ENCODE peak calls at places on chromosomes 7 and 10, in four cellular contexts. Q, B, U and J are unnamed samples.

GRCh38 chr10:7507887-7508726 is 97.3 kb upstream of the SFMBT2 start:
- DNase-seq in Q (no peak), U (no peak), B (no peak), J (peak; percentile 59)

GRCh38 chr7:104231054-104232046 is 23.5 kb upstream of the ORC5 start:
- DNase-seq in B (peak; percentile 30), U (no peak), Q (peak; percentile 49), J (peak; percentile 60)

GRCh38 chr7:72219500-72219899 is 192.6 kb downstream of the CALN1 start:
- DNase-seq in Q (no peak), U (no peak), B (no peak), J (no peak)

GRCh38 chr7:128886391-128887168 is 23.9 kb downstream of the ATP6V1F start:
- DNase-seq in Q (no peak), B (no peak), U (peak; percentile 40), J (no peak)

GRCh38 chr10:131907679-131908078 is 6.9 kb downstream of the PPP2R2D start:
- DNase-seq in U (no peak), Q (no peak), B (no peak), J (no peak)

GRCh38 chr7:37062460-37062859 is 338.2 kb upstream of the AOAH start:
- DNase-seq in U (no peak), Q (no peak), B (no peak), J (no peak)

GRCh38 chr7:47088329-47089067 is 493.4 kb downstream of the TNS3 start:
- DNase-seq in B (peak; percentile 31), Q (peak; percentile 71), U (peak; percentile 61), J (peak; percentile 61)

GRCh38 chr10:87867453-87867852 is 4.0 kb downstream of the PTEN start:
- DNase-seq in U (no peak), Q (no peak), B (peak; percentile 12), J (no peak)

GRCh38 chr7:157476654-157477549 is 140.1 kb downstream of the DNAJB6 start:
- DNase-seq in B (no peak), Q (no peak), U (no peak), J (no peak)

GRCh38 chr7:82234457-82235049 is 209.0 kb downstream of the CACNA2D1 start:
- DNase-seq in B (no peak), Q (peak; percentile 54), U (no peak), J (peak; percentile 43)
- TF ChIP-seq CTCF in B (peak; percentile 60), Q (peak; percentile 74), U (peak; percentile 62), J (peak; percentile 24)

DNA sequence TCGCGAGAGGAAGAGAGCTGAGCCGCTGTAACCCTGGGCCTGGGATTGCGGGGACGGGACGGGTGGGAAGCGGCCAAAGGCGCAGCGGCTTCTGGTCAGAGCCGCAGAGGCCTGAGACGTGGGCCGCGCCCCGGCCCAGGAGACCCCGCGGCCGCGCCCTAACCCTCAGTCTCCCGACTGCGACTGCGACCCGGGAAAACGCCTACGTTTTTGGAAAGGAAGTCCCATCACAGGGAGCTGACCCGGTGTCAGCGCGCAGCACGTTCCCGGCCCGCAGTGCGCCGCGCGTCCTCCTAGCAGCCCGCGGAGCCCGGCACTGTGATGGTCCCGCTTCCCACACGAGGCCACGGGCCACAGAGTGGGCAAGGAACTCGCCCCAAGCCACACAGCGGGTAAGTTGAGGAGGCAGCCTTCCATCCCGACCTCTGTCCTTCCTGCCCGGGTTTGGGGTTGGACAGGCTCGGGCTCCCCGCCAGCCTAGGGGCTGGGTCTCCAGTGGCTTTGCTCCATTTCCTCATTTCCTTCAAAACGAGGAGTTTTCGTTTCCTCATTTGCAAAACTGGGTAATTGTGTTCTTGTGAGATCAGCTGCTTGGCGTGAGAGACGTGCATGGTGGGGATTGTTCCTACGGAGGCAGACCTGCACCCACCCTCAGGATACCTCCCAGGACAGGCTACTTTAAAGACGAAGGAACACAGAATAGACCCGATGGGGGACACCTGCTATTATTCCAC is 1.2 kb downstream of the GPNMB start:
- DNase-seq in Q (peak; percentile 34), B (no peak), U (peak; percentile 65), J (peak; percentile 23)
- H3K4me3 ChIP-seq in Q (peak overlapping the region; percentile 67), B (peak overlapping the region; percentile 3), U (peak overlapping the region; percentile 61), J (peak overlapping the region; percentile 24)

DNA sequence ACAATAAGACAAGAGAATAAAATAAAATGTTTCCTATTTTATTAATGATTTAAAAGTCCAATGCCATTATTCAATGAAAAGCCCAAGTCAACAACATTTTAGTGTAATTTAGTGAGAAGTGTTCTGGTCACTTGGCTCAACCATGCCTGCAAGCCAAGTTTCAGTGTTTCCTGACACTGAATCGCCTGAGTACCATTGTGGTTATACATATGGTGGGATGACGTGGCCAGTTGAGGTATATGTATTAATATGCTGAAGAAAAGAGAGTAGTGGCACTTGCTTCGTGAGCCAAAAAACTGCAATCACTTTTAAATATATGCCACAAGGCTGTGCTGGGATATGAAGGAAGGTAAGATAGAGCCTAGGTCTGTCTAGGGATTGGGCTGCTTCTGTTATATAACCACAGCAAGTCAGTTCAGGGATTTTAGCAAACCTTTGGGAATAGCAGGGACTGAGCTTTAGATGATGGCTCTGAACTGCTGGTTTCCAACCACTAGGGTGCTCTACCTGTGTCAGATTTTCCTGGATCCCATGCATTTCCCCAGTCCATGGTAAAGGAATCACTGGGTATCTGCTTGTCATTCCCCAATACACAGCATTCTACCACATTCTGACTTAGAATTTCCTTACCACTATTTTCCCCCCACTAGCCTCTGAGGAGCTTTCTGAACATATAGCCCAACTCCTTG is 214.0 kb upstream of the PRPS1L1 start:
- DNase-seq in B (no peak), U (no peak), Q (no peak), J (peak; percentile 16)
- TF ChIP-seq CTCF in B (peak; percentile 15), U (no peak), Q (no peak), J (no peak)

GRCh38 chr7:64849250-64849923 is 53.7 kb upstream of the ZNF273 start:
- DNase-seq in B (peak; percentile 94), Q (peak; percentile 10), U (peak; percentile 70), J (no peak)

GRCh38 chr7:64853679-64854078 is 49.4 kb upstream of the ZNF273 start:
- DNase-seq in Q (no peak), U (no peak), B (no peak), J (no peak)

GRCh38 chr7:64854969-64855368 is 48.1 kb upstream of the ZNF273 start:
- DNase-seq in U (no peak), B (no peak), Q (no peak), J (no peak)

DNA sequence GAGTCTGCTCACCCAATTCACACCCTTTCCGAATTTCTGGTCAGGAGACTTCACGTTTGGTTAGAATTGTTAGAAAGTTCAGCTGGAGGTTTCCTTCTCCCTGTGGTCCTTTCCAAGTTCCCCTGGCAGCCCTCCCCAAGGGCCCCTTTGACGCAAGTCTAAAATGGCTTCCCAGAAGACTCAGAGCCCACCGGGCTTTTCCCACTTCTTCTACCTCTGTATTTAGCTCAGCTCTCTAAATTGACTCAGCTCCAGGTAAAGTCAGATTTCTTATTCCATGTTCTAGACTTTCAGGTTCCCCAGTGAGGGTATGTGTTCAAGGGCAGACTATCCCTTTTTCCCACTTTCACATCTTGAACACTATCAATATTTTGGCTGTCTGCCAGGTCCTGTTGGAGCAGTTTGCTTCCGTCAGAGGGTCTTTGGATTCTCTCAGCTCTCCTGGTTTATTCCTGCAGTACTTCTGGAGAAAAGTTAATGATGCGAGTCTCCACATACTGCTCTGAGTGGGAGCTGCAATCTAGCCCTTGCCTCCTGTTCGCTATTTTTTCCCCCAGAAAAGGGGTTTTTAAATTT is 53.1 kb upstream of the ZNF273 start:
- DNase-seq in U (no peak), B (no peak), Q (no peak), J (no peak)
- H3K4me3 ChIP-seq in U (no peak overlapping the region), B (no peak overlapping the region), Q (no peak overlapping the region), J (no peak overlapping the region)